ENCODE peak calls at places on chromosomes 13 and 19, in six cellular contexts. W is GM12878, K is HepG2, Z is GM12892, D is K562, S is SK-N-SH. H is an unnamed sample.

GRCh38 chr13:23899555-23899954 is 2.3 kb upstream of the C1QTNF9B start:
- DNase-seq in W (no peak), K (peak), Z (no peak), D (no peak), S (peak), H (no peak)

GRCh38 chr19:18541992-18542935 is 1.1 kb downstream of the FKBP8 start:
- DNase-seq in W (no peak), K (no peak), Z (no peak), D (no peak), S (no peak), H (no peak)

GRCh38 chr13:98384739-98385138 is 192.2 kb downstream of the STK24 start:
- DNase-seq in W (no peak), K (no peak), Z (no peak), D (no peak), S (no peak), H (no peak)

GRCh38 chr19:49116544-49116943 is 2.4 kb downstream of the LIN7B start:
- DNase-seq in W (no peak), K (no peak), Z (no peak), D (no peak), S (no peak), H (no peak)

GRCh38 chr13:37701306-37701705 is 102.7 kb upstream of the POSTN start:
- DNase-seq in W (no peak), K (no peak), Z (no peak), D (no peak), S (no peak), H (no peak)

GRCh38 chr13:59368652-59369051 is 795.1 kb downstream of the DIAPH3 start:
- DNase-seq in W (no peak), K (no peak), Z (no peak), D (no peak), S (no peak), H (no peak)

GRCh38 chr13:45575146-45575829 is 40.3 kb downstream of the ERICH6B start:
- DNase-seq in W (no peak), K (no peak), Z (no peak), D (no peak), S (no peak), H (no peak)

GRCh38 chr13:109389456-109389855 is 396.9 kb downstream of the IRS2 start:
- DNase-seq in W (no peak), K (no peak), Z (no peak), D (no peak), S (no peak), H (no peak)

GRCh38 chr13:113863511-113864302 is at the start of gene GAS6:
- DNase-seq in W (no peak), K (no peak), Z (peak), D (peak), S (peak), H (peak)

GRCh38 chr13:95743192-95743591 is 66.3 kb downstream of the DNAJC3 start:
- DNase-seq in W (no peak), K (no peak), Z (no peak), D (no peak), S (no peak), H (no peak)

GRCh38 chr13:24053505-24054251 is 106.8 kb upstream of the SPATA13 start:
- DNase-seq in W (peak), K (peak), Z (peak), D (peak), S (peak), H (peak)

DNA sequence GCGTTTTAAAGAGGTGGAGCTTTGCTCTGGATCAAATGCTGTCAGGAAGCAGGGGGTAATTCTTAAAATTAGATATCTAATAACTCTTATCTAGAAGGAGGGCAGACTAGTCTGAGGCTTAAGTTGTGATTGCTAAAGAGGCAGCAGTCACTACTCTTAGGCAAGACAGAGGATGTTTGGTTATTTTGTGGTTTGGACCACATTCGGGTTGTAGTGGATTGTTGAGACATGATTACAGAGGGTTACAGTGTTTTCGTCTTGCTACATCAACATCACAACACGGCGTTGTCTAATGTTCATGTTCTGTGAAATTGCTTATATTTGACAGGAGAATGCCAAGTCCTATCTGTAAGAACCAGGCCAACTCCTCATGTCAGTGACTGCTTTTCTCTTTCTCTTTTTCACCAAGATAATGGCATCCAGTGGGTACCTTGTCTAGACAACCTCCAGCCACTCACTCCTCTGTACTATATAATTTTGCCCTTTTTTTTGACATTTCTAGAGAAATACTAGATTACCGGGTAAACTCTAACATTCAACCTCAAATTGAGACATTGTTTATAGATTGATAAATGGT is 16.8 kb upstream of the TM9SF2 start:
- DNase-seq in W (no peak), K (no peak), Z (no peak), D (no peak), S (no peak), H (no peak)
- TF ChIP-seq TAF1 in W (no peak), K (no peak), Z (no peak), D (no peak), S (no peak), H (no peak)

GRCh38 chr13:20512042-20512683 is 13.5 kb downstream of the CRYL1 start:
- DNase-seq in W (no peak), K (no peak), Z (no peak), D (no peak), S (peak), H (no peak)
- TF ChIP-seq TAF1 in W (no peak), K (no peak), Z (no peak), D (no peak), S (no peak), H (no peak)

GRCh38 chr19:31418692-31419430 is 69.6 kb upstream of the TSHZ3 start:
- DNase-seq in W (no peak), K (no peak), Z (no peak), D (no peak), S (no peak), H (no peak)

GRCh38 chr19:31421856-31422255 is 72.6 kb upstream of the TSHZ3 start:
- DNase-seq in W (no peak), K (no peak), Z (no peak), D (no peak), S (no peak), H (no peak)

GRCh38 chr19:31427857-31428256 is 78.6 kb upstream of the TSHZ3 start:
- DNase-seq in W (no peak), K (no peak), Z (no peak), D (no peak), S (no peak), H (no peak)

GRCh38 chr19:31419871-31420430 is 70.7 kb upstream of the TSHZ3 start:
- DNase-seq in W (no peak), K (no peak), Z (no peak), D (no peak), S (no peak), H (no peak)

GRCh38 chr19:31423896-31424295 is 74.7 kb upstream of the TSHZ3 start:
- DNase-seq in W (no peak), K (no peak), Z (no peak), D (no peak), S (no peak), H (no peak)
- TF ChIP-seq TAF1 in W (no peak), K (no peak), Z (no peak), D (no peak), S (no peak), H (no peak)

DNA sequence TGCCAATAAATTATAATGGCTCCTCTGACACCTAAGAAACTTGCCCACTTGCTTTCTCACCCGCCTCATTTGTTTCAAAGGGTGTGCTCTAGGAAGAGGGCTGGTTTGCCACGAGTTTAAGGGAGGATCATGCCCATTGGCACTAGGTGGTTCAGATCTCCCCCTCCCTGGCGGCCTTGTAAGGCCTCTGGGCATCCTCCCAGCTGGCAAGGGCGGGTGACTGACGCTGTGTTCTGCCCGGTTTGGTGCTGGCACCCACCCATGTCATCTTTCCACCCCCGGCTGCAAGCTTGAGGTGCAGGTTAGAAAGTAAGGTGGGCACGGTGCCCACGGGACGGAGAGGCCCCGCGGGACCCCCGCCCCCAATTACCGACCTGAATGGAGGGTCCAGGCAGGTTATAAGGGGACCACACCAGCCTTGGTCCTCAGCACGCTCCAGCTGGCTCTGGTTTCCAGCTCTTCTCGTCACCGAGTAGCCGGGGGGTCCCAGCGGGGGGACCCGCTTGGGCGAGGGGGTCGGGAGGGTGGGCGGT is 90.4 kb downstream of the PTPRS start:
- DNase-seq in W (no peak), K (no peak), Z (no peak), D (no peak), S (no peak), H (no peak)
- TF ChIP-seq TAF1 in W (no peak), K (no peak), Z (no peak), D (no peak), S (no peak), H (no peak)

GRCh38 chr13:76425930-76426329 is 460.3 kb downstream of the KCTD12 start:
- DNase-seq in W (no peak), K (no peak), Z (no peak), D (no peak), S (no peak), H (no peak)
- TF ChIP-seq TAF1 in W (no peak), K (no peak), Z (no peak), D (no peak), S (no peak), H (no peak)

DNA sequence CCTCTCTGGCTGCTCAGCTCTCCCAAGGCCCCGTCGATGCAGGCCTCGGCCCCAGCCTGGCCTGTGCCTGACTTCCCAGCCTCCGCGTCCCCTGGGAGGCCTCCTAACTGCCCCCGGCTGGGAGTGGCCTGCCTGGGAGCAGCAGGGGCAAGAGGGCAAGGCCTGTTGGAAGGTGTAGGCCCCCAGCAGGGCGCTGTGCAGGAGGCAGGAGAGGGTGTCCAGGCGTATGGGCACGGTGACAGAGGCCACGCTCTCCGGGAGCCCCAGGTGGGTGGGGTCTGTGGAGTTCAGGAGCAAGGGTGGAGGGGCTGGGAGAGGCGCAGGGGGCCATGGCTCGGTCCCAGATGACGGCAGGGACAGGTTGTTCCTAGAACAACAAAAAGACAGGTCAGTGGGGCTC is 1.2 kb downstream of the C19orf84 start:
- DNase-seq in W (no peak), K (peak), Z (no peak), D (no peak), S (no peak), H (no peak)
- TF ChIP-seq TAF1 in W (no peak), K (peak), Z (no peak), D (no peak), S (no peak), H (no peak)

DNA sequence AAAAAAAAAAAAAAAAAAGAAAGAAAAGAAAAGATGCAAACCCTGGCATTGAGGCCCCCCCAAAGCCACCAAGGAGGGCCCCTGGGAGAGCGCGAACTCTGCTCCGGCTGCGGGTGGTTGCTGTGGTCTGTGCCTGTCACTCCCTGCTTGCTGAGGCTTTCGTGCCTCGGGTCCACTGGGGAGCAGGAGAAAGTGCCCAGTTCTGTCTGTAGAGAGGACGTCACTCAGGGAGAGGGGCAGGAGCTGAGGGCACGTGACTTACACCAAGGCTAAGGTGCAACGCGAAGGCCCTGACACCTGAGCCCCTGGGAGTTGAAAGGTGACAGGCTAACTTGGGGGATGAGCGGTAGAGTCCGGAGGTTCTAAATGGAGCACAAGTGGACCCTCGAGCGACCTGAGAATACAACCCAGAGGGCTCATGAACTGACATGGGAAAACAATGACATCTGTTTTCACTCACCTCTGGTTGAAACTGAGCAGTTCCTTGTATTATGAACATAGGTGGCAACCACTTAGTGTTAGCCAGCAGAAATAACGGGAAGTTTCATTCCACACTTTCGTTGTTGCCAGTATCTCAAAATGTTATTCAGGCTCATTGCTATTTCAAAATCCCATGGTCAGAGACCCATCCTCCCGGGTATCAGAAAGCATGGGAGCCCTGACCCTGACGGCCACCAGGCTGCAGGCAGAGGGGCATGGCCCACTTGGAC is 69.2 kb upstream of the TM9SF2 start:
- DNase-seq in W (peak), K (no peak), Z (no peak), D (no peak), S (no peak), H (peak)
- TF ChIP-seq TAF1 in W (no peak), K (no peak), Z (no peak), D (no peak), S (no peak), H (no peak)

H was measured in GM12891.